ENCODE peak calls at places on chromosomes 1 and 21, in five cellular contexts. C is KBM-7, D is hippocampal formation, K is NCI-H460, Y is head of caudate nucleus. J is an unnamed sample.

GRCh38 chr21:42401164-42401563 is 2.5 kb upstream of the UBASH3A start:
- DNase-seq in C (no peak), D (no peak), K (no peak), Y (no peak), J (no peak)

GRCh38 chr1:244583358-244583757 is 69.6 kb upstream of the DESI2 start:
- DNase-seq in C (no peak), D (no peak), K (no peak), Y (no peak), J (no peak)

GRCh38 chr21:39660596-39660995 is 47.9 kb downstream of the B3GALT5 start:
- DNase-seq in C (no peak), D (no peak), K (no peak), Y (no peak), J (no peak)

GRCh38 chr1:10057744-10058294 is 25.1 kb downstream of the UBE4B start:
- DNase-seq in C (no peak), D (no peak), K (no peak), Y (no peak), J (no peak)

GRCh38 chr1:156922986-156923564 is 2.6 kb downstream of the LRRC71 start:
- DNase-seq in C (no peak), D (no peak), K (no peak), Y (no peak), J (peak; percentile 45)

GRCh38 chr1:110085666-110086065 is 15.2 kb upstream of the ALX3 start:
- DNase-seq in C (no peak), D (no peak), K (no peak), Y (no peak), J (no peak)

GRCh38 chr1:44354840-44355581 is at the start of gene ERI3:
- DNase-seq in C (peak; percentile 98), D (peak; percentile 97), K (peak; percentile 93), Y (peak; percentile 99), J (peak; percentile 96)

GRCh38 chr1:175548774-175549173 is 194.6 kb downstream of the TNR start:
- DNase-seq in C (no peak), D (no peak), K (no peak), Y (no peak), J (no peak)

GRCh38 chr21:28445081-28445830 is 547.4 kb downstream of the LTN1 start:
- DNase-seq in C (no peak), D (no peak), K (no peak), Y (no peak), J (no peak)

GRCh38 chr21:46079357-46080170 is 18.3 kb upstream of the COL6A2 start:
- DNase-seq in C (no peak), D (no peak), K (no peak), Y (peak; percentile 2), J (no peak)

GRCh38 chr1:154607084-154607747 is 770 bp downstream of the ADAR start:
- DNase-seq in C (peak; percentile 34), D (peak; percentile 42), K (no peak), Y (peak; percentile 37), J (peak; percentile 78)

GRCh38 chr1:41368801-41369200 is 7.6 kb downstream of the FOXO6 start:
- DNase-seq in C (no peak), D (no peak), K (no peak), Y (no peak), J (no peak)

GRCh38 chr1:244450597-244451538 is 841 bp downstream of the ADSS2 start:
- DNase-seq in C (peak; percentile 63), D (peak; percentile 63), K (peak; percentile 37), Y (peak; percentile 42), J (peak; percentile 6)

GRCh38 chr1:226601456-226601855 is 52.9 kb downstream of the STUM start:
- DNase-seq in C (no peak), D (no peak), K (no peak), Y (no peak), J (no peak)

GRCh38 chr21:21463456-21463855 is 465.2 kb downstream of the NCAM2 start:
- DNase-seq in C (no peak), D (no peak), K (no peak), Y (no peak), J (no peak)

GRCh38 chr1:184242507-184242943 is 144.3 kb upstream of the C1orf21 start:
- DNase-seq in C (no peak), D (no peak), K (no peak), Y (no peak), J (no peak)

J was measured in NCI-H1417.